ENCODE peak calls at places on chromosome 5, in five cellular contexts. J, P, N, A and U are unnamed samples.

GRCh38 chr5:643811-644271 is 31.7 kb downstream of the CEP72 start:
- ATAC-seq in J (peak; percentile 32), P (no peak), N (no peak), A (no peak), U (peak; percentile 64)

GRCh38 chr5:133292300-133292699 is 240.5 kb downstream of the HSPA4 start:
- ATAC-seq in J (peak; percentile 58), P (no peak), N (no peak), A (peak; percentile 72), U (no peak)

GRCh38 chr5:37834542-37835399 is 5.1 kb downstream of the GDNF start:
- ATAC-seq in J (no peak), P (no peak), N (no peak), A (no peak), U (no peak)

GRCh38 chr5:43523662-43524072 is 8.7 kb upstream of the C5orf34 start:
- ATAC-seq in J (peak; percentile 35), P (peak; percentile 56), N (no peak), A (no peak), U (no peak)

GRCh38 chr5:133508845-133509741 is 103.2 kb downstream of the FSTL4 start:
- ATAC-seq in J (no peak), P (no peak), N (no peak), A (peak; percentile 42), U (no peak)

GRCh38 chr5:68406344-68406743 is 190.8 kb downstream of the PIK3R1 start:
- ATAC-seq in J (no peak), P (no peak), N (no peak), A (peak; percentile 77), U (no peak)

GRCh38 chr5:1702318-1702717 is 97.3 kb downstream of the MRPL36 start:
- ATAC-seq in J (no peak), P (no peak), N (no peak), A (no peak), U (no peak)

GRCh38 chr5:172414618-172415599 is 39.4 kb downstream of the SH3PXD2B start:
- ATAC-seq in J (no peak), P (peak; percentile 32), N (no peak), A (no peak), U (no peak)

GRCh38 chr5:103408408-103408807 is 149.8 kb downstream of the MACIR start:
- ATAC-seq in J (no peak), P (no peak), N (no peak), A (no peak), U (no peak)

GRCh38 chr5:32770444-32770843 is 59.3 kb downstream of the NPR3 start:
- ATAC-seq in J (no peak), P (no peak), N (no peak), A (no peak), U (no peak)

GRCh38 chr5:171857537-171857936 is 71.9 kb downstream of the SMIM23 start:
- ATAC-seq in J (no peak), P (no peak), N (no peak), A (no peak), U (no peak)

GRCh38 chr5:54838843-54839242 is 146.6 kb downstream of the ESM1 start:
- ATAC-seq in J (no peak), P (no peak), N (no peak), A (no peak), U (no peak)

GRCh38 chr5:15431923-15432322 is 68.1 kb upstream of the FBXL7 start:
- ATAC-seq in J (no peak), P (no peak), N (no peak), A (no peak), U (no peak)

GRCh38 chr5:153520952-153521351 is 30.5 kb downstream of the GRIA1 start:
- ATAC-seq in J (no peak), P (no peak), N (peak; percentile 65), A (no peak), U (no peak)